ENCODE peak calls at places on chromosome 3, in four cellular contexts. Y is IMR-90, A is K562, X is endothelial cell of umbilical vein. D is an unnamed sample. For H3K9me1, the result is how much of the 10 kb centered on the place peaks cover.

GRCh38 chr3:172520332-172520831 is 2.8 kb downstream of the TNFSF10 start:
- DNase-seq in Y (peak), A (no peak), X (peak), D (peak)

GRCh38 chr3:175356899-175357324 is 497.8 kb downstream of the NAALADL2 start:
- DNase-seq in Y (peak), A (no peak), X (peak), D (no peak)

GRCh38 chr3:184238246-184238818 is 8.9 kb downstream of the VWA5B2 start:
- DNase-seq in Y (no peak), A (no peak), X (no peak), D (no peak)

GRCh38 chr3:22907796-22908195 is 295.3 kb upstream of the UBE2E2 start:
- DNase-seq in Y (no peak), A (no peak), X (no peak), D (no peak)

GRCh38 chr3:66267031-66267430 is 46.2 kb downstream of the SLC25A26 start:
- DNase-seq in Y (no peak), A (no peak), X (no peak), D (no peak)

GRCh38 chr3:190877925-190878324 is 15.4 kb upstream of the GMNC start:
- DNase-seq in Y (no peak), A (peak), X (no peak), D (no peak)

GRCh38 chr3:13115991-13116390 is 42.8 kb upstream of the IQSEC1 start:
- DNase-seq in Y (no peak), A (no peak), X (no peak), D (no peak)

GRCh38 chr3:120448707-120449650 is 1.8 kb downstream of the FSTL1 start:
- DNase-seq in Y (peak), A (no peak), X (peak), D (no peak)

GRCh38 chr3:64079369-64080160 is 56.3 kb upstream of the PSMD6 start:
- DNase-seq in Y (peak), A (no peak), X (no peak), D (no peak)

GRCh38 chr3:53159415-53160135 is 1.4 kb upstream of the PRKCD start:
- DNase-seq in Y (no peak), A (no peak), X (peak), D (no peak)

GRCh38 chr3:100210777-100211145 is 50.0 kb upstream of the TBC1D23 start:
- DNase-seq in Y (peak), A (no peak), X (peak), D (no peak)

GRCh38 chr3:125602752-125603649 is 7.7 kb upstream of the OSBPL11 start:
- DNase-seq in Y (peak), A (no peak), X (peak), D (peak)

GRCh38 chr3:50274371-50275104 is 4.3 kb upstream of the LSMEM2 start:
- DNase-seq in Y (peak), A (peak), X (peak), D (no peak)

GRCh38 chr3:187734841-187735240 is 10.4 kb downstream of the BCL6 start:
- DNase-seq in Y (no peak), A (no peak), X (no peak), D (no peak)
- H3K9me1 ChIP-seq in Y (under half), A (under half), X (under half), D (under half)

DNA sequence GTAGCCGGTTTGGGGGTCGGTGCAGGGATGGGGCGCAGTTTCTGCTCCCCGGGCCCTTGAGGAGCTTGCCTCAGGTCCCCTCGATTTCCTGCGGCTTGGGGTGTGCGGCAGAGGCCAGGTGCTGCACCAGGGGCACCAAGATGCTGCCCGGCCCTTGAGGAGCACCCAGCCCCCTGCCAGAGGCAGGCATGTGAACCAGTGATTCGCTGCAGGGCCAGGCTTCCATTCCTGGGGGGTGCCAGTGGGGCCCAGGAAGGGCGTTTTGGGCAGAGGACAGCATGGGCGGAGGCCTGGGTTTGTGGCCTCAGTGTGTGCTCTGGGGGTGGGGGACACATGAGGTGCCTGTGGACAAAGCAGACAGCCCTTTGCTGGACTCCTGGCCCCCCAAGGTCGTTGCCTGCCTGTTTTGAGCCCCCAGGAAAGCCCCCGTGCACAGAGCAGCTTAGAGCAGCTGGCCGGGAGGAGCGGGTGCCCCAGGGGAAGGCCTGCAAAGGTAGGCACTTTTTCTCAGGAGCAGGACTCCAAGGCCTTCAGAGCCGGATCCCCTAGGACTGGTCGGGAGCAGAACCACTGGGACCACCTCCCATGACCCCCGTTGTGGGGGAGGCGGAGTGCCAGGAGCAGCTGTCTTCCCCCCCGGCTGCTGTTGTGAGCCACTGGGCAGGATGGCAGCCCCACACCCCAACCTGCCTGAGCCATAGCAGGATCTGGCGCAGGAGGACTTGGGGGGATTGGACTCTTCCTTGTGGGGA is 1.7 kb downstream of the PLXNA1 start:
- DNase-seq in Y (no peak), A (no peak), X (no peak), D (no peak)
- H3K27ac ChIP-seq in Y (peak), A (peak), X (no peak), D (no peak)

GRCh38 chr3:55455915-55456314 is 31.2 kb downstream of the WNT5A start:
- DNase-seq in Y (no peak), A (no peak), X (no peak), D (no peak)
- H3K9me1 ChIP-seq in Y (under half), A (under half), X (under half), D (under half)

DNA sequence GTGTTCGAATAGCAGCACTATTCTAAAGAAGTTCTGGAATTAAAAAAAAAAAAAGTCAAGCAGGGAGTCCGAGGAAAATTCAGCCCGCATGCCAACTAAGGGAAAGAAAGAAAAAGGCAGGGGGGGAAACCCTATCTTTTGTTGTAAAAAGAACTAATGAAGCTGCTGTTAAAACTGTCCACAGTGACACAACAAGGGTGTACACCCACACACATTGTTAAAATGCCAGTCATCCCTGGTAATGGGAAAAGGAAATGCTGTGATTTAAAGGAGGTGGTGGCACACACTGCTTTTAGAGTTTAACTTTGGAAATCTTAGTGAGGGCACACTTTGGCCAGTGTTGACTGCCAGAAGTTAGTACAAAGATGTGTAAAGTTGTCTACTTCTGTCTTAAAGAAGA is 521.3 kb downstream of the ZIC1 start:
- DNase-seq in Y (peak), A (no peak), X (peak), D (no peak)
- H3K27ac ChIP-seq in Y (no peak), A (no peak), X (no peak), D (no peak)

GRCh38 chr3:152353578-152353977 is 84.8 kb downstream of the MBNL1 start:
- DNase-seq in Y (no peak), A (no peak), X (no peak), D (no peak)

GRCh38 chr3:152357587-152357986 is 88.9 kb downstream of the MBNL1 start:
- DNase-seq in Y (no peak), A (no peak), X (no peak), D (no peak)

GRCh38 chr3:152355744-152356665 is 87.3 kb downstream of the MBNL1 start:
- DNase-seq in Y (peak), A (no peak), X (no peak), D (no peak)

GRCh38 chr3:152359385-152360248 is 90.9 kb downstream of the MBNL1 start:
- DNase-seq in Y (no peak), A (no peak), X (no peak), D (no peak)

GRCh38 chr3:152356870-152357276 is 88.1 kb downstream of the MBNL1 start:
- DNase-seq in Y (no peak), A (no peak), X (no peak), D (no peak)
- H3K9me1 ChIP-seq in Y (under half), A (under half), X (under half), D (under half)

GRCh38 chr3:69776926-69777581 is 37.8 kb downstream of the MITF start:
- DNase-seq in Y (no peak), A (no peak), X (peak), D (no peak)
- H3K27ac ChIP-seq in Y (no peak), A (peak), X (no peak), D (no peak)

GRCh38 chr3:70833510-70833835 is 521.0 kb upstream of the MDFIC2 start:
- DNase-seq in Y (no peak), A (no peak), X (no peak), D (no peak)

GRCh38 chr3:70832811-70833509 is 520.5 kb upstream of the MDFIC2 start:
- DNase-seq in Y (peak), A (no peak), X (no peak), D (no peak)

GRCh38 chr3:70829101-70829500 is 516.7 kb upstream of the MDFIC2 start:
- DNase-seq in Y (peak), A (no peak), X (peak), D (no peak)

GRCh38 chr3:70832035-70832795 is 519.8 kb upstream of the MDFIC2 start:
- DNase-seq in Y (peak), A (no peak), X (peak), D (no peak)
- H3K9me1 ChIP-seq in Y (under half), A (under half), X (under half), D (under half)

D was measured in keratinocyte.